ENCODE peak calls at places on chromosome 19, in nine cellular contexts. One of them, this sample, is unnamed.

GRCh38 chr19:38049105-38049649 is 142.2 kb downstream of the SIPA1L3 start:
- DNase-seq in stimulated activated CD8-positive, alpha-beta memory T cell treated with anti-CD3 and anti-CD28 coated beads, Interleukin-2, amount 100 ng/mL, for 48 hours: peak
- DNase-seq in AG09319: no peak
- DNase-seq in HFFc6: peak
- DNase-seq in ACHN: no peak
- DNase-seq in central memory CD4-positive, alpha-beta T cell: peak
- DNase-seq in posterior cingulate gyrus: no peak
- DNase-seq in SHP77 treated with DMSO at 0.1 percent for 48 hours: no peak
- DNase-seq in head of caudate nucleus: no peak
- DNase-seq in this sample: no peak

GRCh38 chr19:4053423-4054324 is 13.0 kb downstream of the ZBTB7A start:
- DNase-seq in stimulated activated CD8-positive, alpha-beta memory T cell treated with anti-CD3 and anti-CD28 coated beads, Interleukin-2, amount 100 ng/mL, for 48 hours: no peak
- DNase-seq in AG09319: no peak
- DNase-seq in HFFc6: no peak
- DNase-seq in ACHN: no peak
- DNase-seq in central memory CD4-positive, alpha-beta T cell: no peak
- DNase-seq in posterior cingulate gyrus: no peak
- DNase-seq in SHP77 treated with DMSO at 0.1 percent for 48 hours: no peak
- DNase-seq in head of caudate nucleus: no peak
- DNase-seq in this sample: no peak

GRCh38 chr19:40539070-40539469 is 37.6 kb upstream of the SHKBP1 start:
- DNase-seq in stimulated activated CD8-positive, alpha-beta memory T cell treated with anti-CD3 and anti-CD28 coated beads, Interleukin-2, amount 100 ng/mL, for 48 hours: no peak
- DNase-seq in AG09319: no peak
- DNase-seq in HFFc6: peak
- DNase-seq in ACHN: peak
- DNase-seq in central memory CD4-positive, alpha-beta T cell: no peak
- DNase-seq in posterior cingulate gyrus: no peak
- DNase-seq in SHP77 treated with DMSO at 0.1 percent for 48 hours: no peak
- DNase-seq in head of caudate nucleus: no peak
- DNase-seq in this sample: no peak

GRCh38 chr19:1067341-1068103 is 555 bp downstream of the ARHGAP45 start:
- DNase-seq in stimulated activated CD8-positive, alpha-beta memory T cell treated with anti-CD3 and anti-CD28 coated beads, Interleukin-2, amount 100 ng/mL, for 48 hours: peak
- DNase-seq in AG09319: no peak
- DNase-seq in HFFc6: no peak
- DNase-seq in ACHN: no peak
- DNase-seq in central memory CD4-positive, alpha-beta T cell: peak
- DNase-seq in posterior cingulate gyrus: no peak
- DNase-seq in SHP77 treated with DMSO at 0.1 percent for 48 hours: no peak
- DNase-seq in head of caudate nucleus: no peak
- DNase-seq in this sample: no peak

GRCh38 chr19:7255631-7256030 is 38.6 kb downstream of the INSR start:
- DNase-seq in stimulated activated CD8-positive, alpha-beta memory T cell treated with anti-CD3 and anti-CD28 coated beads, Interleukin-2, amount 100 ng/mL, for 48 hours: no peak
- DNase-seq in AG09319: no peak
- DNase-seq in HFFc6: no peak
- DNase-seq in ACHN: no peak
- DNase-seq in central memory CD4-positive, alpha-beta T cell: no peak
- DNase-seq in posterior cingulate gyrus: no peak
- DNase-seq in SHP77 treated with DMSO at 0.1 percent for 48 hours: no peak
- DNase-seq in head of caudate nucleus: no peak
- DNase-seq in this sample: no peak

GRCh38 chr19:3132971-3133792 is 2.7 kb upstream of the GNA15 start:
- DNase-seq in stimulated activated CD8-positive, alpha-beta memory T cell treated with anti-CD3 and anti-CD28 coated beads, Interleukin-2, amount 100 ng/mL, for 48 hours: peak
- DNase-seq in AG09319: no peak
- DNase-seq in HFFc6: peak
- DNase-seq in ACHN: no peak
- DNase-seq in central memory CD4-positive, alpha-beta T cell: peak
- DNase-seq in posterior cingulate gyrus: no peak
- DNase-seq in SHP77 treated with DMSO at 0.1 percent for 48 hours: peak
- DNase-seq in head of caudate nucleus: no peak
- DNase-seq in this sample: no peak

GRCh38 chr19:41871573-41872383 is 5.3 kb upstream of the CD79A start:
- DNase-seq in stimulated activated CD8-positive, alpha-beta memory T cell treated with anti-CD3 and anti-CD28 coated beads, Interleukin-2, amount 100 ng/mL, for 48 hours: no peak
- DNase-seq in AG09319: no peak
- DNase-seq in HFFc6: no peak
- DNase-seq in ACHN: no peak
- DNase-seq in central memory CD4-positive, alpha-beta T cell: peak
- DNase-seq in posterior cingulate gyrus: no peak
- DNase-seq in SHP77 treated with DMSO at 0.1 percent for 48 hours: no peak
- DNase-seq in head of caudate nucleus: no peak
- DNase-seq in this sample: no peak

GRCh38 chr19:36771275-36772231 is 1.1 kb downstream of the ZNF850 start:
- DNase-seq in stimulated activated CD8-positive, alpha-beta memory T cell treated with anti-CD3 and anti-CD28 coated beads, Interleukin-2, amount 100 ng/mL, for 48 hours: no peak
- DNase-seq in AG09319: peak
- DNase-seq in HFFc6: peak
- DNase-seq in ACHN: peak
- DNase-seq in central memory CD4-positive, alpha-beta T cell: no peak
- DNase-seq in posterior cingulate gyrus: no peak
- DNase-seq in SHP77 treated with DMSO at 0.1 percent for 48 hours: no peak
- DNase-seq in head of caudate nucleus: peak
- DNase-seq in this sample: no peak

GRCh38 chr19:28980236-28980868 is 232.6 kb downstream of the UQCRFS1 start:
- DNase-seq in stimulated activated CD8-positive, alpha-beta memory T cell treated with anti-CD3 and anti-CD28 coated beads, Interleukin-2, amount 100 ng/mL, for 48 hours: no peak
- DNase-seq in AG09319: no peak
- DNase-seq in HFFc6: peak
- DNase-seq in ACHN: peak
- DNase-seq in central memory CD4-positive, alpha-beta T cell: no peak
- DNase-seq in posterior cingulate gyrus: no peak
- DNase-seq in SHP77 treated with DMSO at 0.1 percent for 48 hours: no peak
- DNase-seq in head of caudate nucleus: no peak
- DNase-seq in this sample: no peak

GRCh38 chr19:11535792-11536595 is 2.7 kb upstream of the CNN1 start:
- DNase-seq in stimulated activated CD8-positive, alpha-beta memory T cell treated with anti-CD3 and anti-CD28 coated beads, Interleukin-2, amount 100 ng/mL, for 48 hours: peak
- DNase-seq in AG09319: peak
- DNase-seq in HFFc6: peak
- DNase-seq in ACHN: peak
- DNase-seq in central memory CD4-positive, alpha-beta T cell: peak
- DNase-seq in posterior cingulate gyrus: peak
- DNase-seq in SHP77 treated with DMSO at 0.1 percent for 48 hours: peak
- DNase-seq in head of caudate nucleus: peak
- DNase-seq in this sample: peak

GRCh38 chr19:42831221-42832019 is 48.1 kb downstream of the PSG1 start:
- DNase-seq in stimulated activated CD8-positive, alpha-beta memory T cell treated with anti-CD3 and anti-CD28 coated beads, Interleukin-2, amount 100 ng/mL, for 48 hours: no peak
- DNase-seq in AG09319: no peak
- DNase-seq in HFFc6: no peak
- DNase-seq in ACHN: no peak
- DNase-seq in central memory CD4-positive, alpha-beta T cell: no peak
- DNase-seq in posterior cingulate gyrus: no peak
- DNase-seq in SHP77 treated with DMSO at 0.1 percent for 48 hours: no peak
- DNase-seq in head of caudate nucleus: no peak
- DNase-seq in this sample: peak

GRCh38 chr19:15673176-15673654 is 328 bp downstream of the CYP4F12 start:
- DNase-seq in stimulated activated CD8-positive, alpha-beta memory T cell treated with anti-CD3 and anti-CD28 coated beads, Interleukin-2, amount 100 ng/mL, for 48 hours: no peak
- DNase-seq in AG09319: no peak
- DNase-seq in HFFc6: no peak
- DNase-seq in ACHN: no peak
- DNase-seq in central memory CD4-positive, alpha-beta T cell: no peak
- DNase-seq in posterior cingulate gyrus: no peak
- DNase-seq in SHP77 treated with DMSO at 0.1 percent for 48 hours: no peak
- DNase-seq in head of caudate nucleus: no peak
- DNase-seq in this sample: no peak

GRCh38 chr19:4390017-4390861 is 10.1 kb downstream of the SH3GL1 start:
- DNase-seq in stimulated activated CD8-positive, alpha-beta memory T cell treated with anti-CD3 and anti-CD28 coated beads, Interleukin-2, amount 100 ng/mL, for 48 hours: no peak
- DNase-seq in AG09319: no peak
- DNase-seq in HFFc6: peak
- DNase-seq in ACHN: no peak
- DNase-seq in central memory CD4-positive, alpha-beta T cell: no peak
- DNase-seq in posterior cingulate gyrus: no peak
- DNase-seq in SHP77 treated with DMSO at 0.1 percent for 48 hours: no peak
- DNase-seq in head of caudate nucleus: no peak
- DNase-seq in this sample: no peak

GRCh38 chr19:29549105-29550070 is 23.6 kb downstream of the VSTM2B start:
- DNase-seq in stimulated activated CD8-positive, alpha-beta memory T cell treated with anti-CD3 and anti-CD28 coated beads, Interleukin-2, amount 100 ng/mL, for 48 hours: no peak
- DNase-seq in AG09319: no peak
- DNase-seq in HFFc6: no peak
- DNase-seq in ACHN: no peak
- DNase-seq in central memory CD4-positive, alpha-beta T cell: no peak
- DNase-seq in posterior cingulate gyrus: no peak
- DNase-seq in SHP77 treated with DMSO at 0.1 percent for 48 hours: no peak
- DNase-seq in head of caudate nucleus: no peak
- DNase-seq in this sample: no peak

GRCh38 chr19:18865973-18866799 is 29.8 kb downstream of the CERS1 start:
- DNase-seq in stimulated activated CD8-positive, alpha-beta memory T cell treated with anti-CD3 and anti-CD28 coated beads, Interleukin-2, amount 100 ng/mL, for 48 hours: peak
- DNase-seq in AG09319: no peak
- DNase-seq in HFFc6: peak
- DNase-seq in ACHN: peak
- DNase-seq in central memory CD4-positive, alpha-beta T cell: peak
- DNase-seq in posterior cingulate gyrus: peak
- DNase-seq in SHP77 treated with DMSO at 0.1 percent for 48 hours: no peak
- DNase-seq in head of caudate nucleus: peak
- DNase-seq in this sample: peak

GRCh38 chr19:13156968-13157882 is 7.0 kb downstream of the IER2 start:
- DNase-seq in stimulated activated CD8-positive, alpha-beta memory T cell treated with anti-CD3 and anti-CD28 coated beads, Interleukin-2, amount 100 ng/mL, for 48 hours: no peak
- DNase-seq in AG09319: no peak
- DNase-seq in HFFc6: no peak
- DNase-seq in ACHN: no peak
- DNase-seq in central memory CD4-positive, alpha-beta T cell: peak
- DNase-seq in posterior cingulate gyrus: no peak
- DNase-seq in SHP77 treated with DMSO at 0.1 percent for 48 hours: no peak
- DNase-seq in head of caudate nucleus: no peak
- DNase-seq in this sample: no peak

GRCh38 chr19:38977445-38978314 is 2.1 kb upstream of the FBXO17 start:
- DNase-seq in stimulated activated CD8-positive, alpha-beta memory T cell treated with anti-CD3 and anti-CD28 coated beads, Interleukin-2, amount 100 ng/mL, for 48 hours: peak
- DNase-seq in AG09319: no peak
- DNase-seq in HFFc6: peak
- DNase-seq in ACHN: no peak
- DNase-seq in central memory CD4-positive, alpha-beta T cell: no peak
- DNase-seq in posterior cingulate gyrus: no peak
- DNase-seq in SHP77 treated with DMSO at 0.1 percent for 48 hours: no peak
- DNase-seq in head of caudate nucleus: no peak
- DNase-seq in this sample: no peak

GRCh38 chr19:10797541-10798256 is 38.3 kb downstream of the TMED1 start:
- DNase-seq in stimulated activated CD8-positive, alpha-beta memory T cell treated with anti-CD3 and anti-CD28 coated beads, Interleukin-2, amount 100 ng/mL, for 48 hours: peak
- DNase-seq in AG09319: no peak
- DNase-seq in HFFc6: no peak
- DNase-seq in ACHN: no peak
- DNase-seq in central memory CD4-positive, alpha-beta T cell: peak
- DNase-seq in posterior cingulate gyrus: peak
- DNase-seq in SHP77 treated with DMSO at 0.1 percent for 48 hours: no peak
- DNase-seq in head of caudate nucleus: peak
- DNase-seq in this sample: peak

GRCh38 chr19:49362048-49362925 is at the start of gene TEAD2:
- DNase-seq in stimulated activated CD8-positive, alpha-beta memory T cell treated with anti-CD3 and anti-CD28 coated beads, Interleukin-2, amount 100 ng/mL, for 48 hours: no peak
- DNase-seq in AG09319: no peak
- DNase-seq in HFFc6: peak
- DNase-seq in ACHN: peak
- DNase-seq in central memory CD4-positive, alpha-beta T cell: no peak
- DNase-seq in posterior cingulate gyrus: no peak
- DNase-seq in SHP77 treated with DMSO at 0.1 percent for 48 hours: no peak
- DNase-seq in head of caudate nucleus: no peak
- DNase-seq in this sample: no peak

GRCh38 chr19:40798223-40798996 is 581 bp upstream of the EGLN2 start:
- DNase-seq in stimulated activated CD8-positive, alpha-beta memory T cell treated with anti-CD3 and anti-CD28 coated beads, Interleukin-2, amount 100 ng/mL, for 48 hours: peak
- DNase-seq in AG09319: peak
- DNase-seq in HFFc6: peak
- DNase-seq in ACHN: peak
- DNase-seq in central memory CD4-positive, alpha-beta T cell: peak
- DNase-seq in posterior cingulate gyrus: peak
- DNase-seq in SHP77 treated with DMSO at 0.1 percent for 48 hours: peak
- DNase-seq in head of caudate nucleus: peak
- DNase-seq in this sample: peak

GRCh38 chr19:33186835-33187540 is 7.1 kb upstream of the LRP3 start:
- DNase-seq in stimulated activated CD8-positive, alpha-beta memory T cell treated with anti-CD3 and anti-CD28 coated beads, Interleukin-2, amount 100 ng/mL, for 48 hours: no peak
- DNase-seq in AG09319: no peak
- DNase-seq in HFFc6: no peak
- DNase-seq in ACHN: no peak
- DNase-seq in central memory CD4-positive, alpha-beta T cell: no peak
- DNase-seq in posterior cingulate gyrus: no peak
- DNase-seq in SHP77 treated with DMSO at 0.1 percent for 48 hours: no peak
- DNase-seq in head of caudate nucleus: no peak
- DNase-seq in this sample: peak

GRCh38 chr19:2462635-2463421 is 6.1 kb upstream of the LMNB2 start:
- DNase-seq in stimulated activated CD8-positive, alpha-beta memory T cell treated with anti-CD3 and anti-CD28 coated beads, Interleukin-2, amount 100 ng/mL, for 48 hours: no peak
- DNase-seq in AG09319: peak
- DNase-seq in HFFc6: peak
- DNase-seq in ACHN: peak
- DNase-seq in central memory CD4-positive, alpha-beta T cell: no peak
- DNase-seq in posterior cingulate gyrus: peak
- DNase-seq in SHP77 treated with DMSO at 0.1 percent for 48 hours: no peak
- DNase-seq in head of caudate nucleus: peak
- DNase-seq in this sample: peak

GRCh38 chr19:4058696-4059492 is 7.8 kb downstream of the ZBTB7A start:
- DNase-seq in stimulated activated CD8-positive, alpha-beta memory T cell treated with anti-CD3 and anti-CD28 coated beads, Interleukin-2, amount 100 ng/mL, for 48 hours: no peak
- DNase-seq in AG09319: no peak
- DNase-seq in HFFc6: no peak
- DNase-seq in ACHN: no peak
- DNase-seq in central memory CD4-positive, alpha-beta T cell: no peak
- DNase-seq in posterior cingulate gyrus: peak
- DNase-seq in SHP77 treated with DMSO at 0.1 percent for 48 hours: no peak
- DNase-seq in head of caudate nucleus: peak
- DNase-seq in this sample: peak

GRCh38 chr19:47538812-47539211 is 23.9 kb upstream of the NAPA start:
- DNase-seq in stimulated activated CD8-positive, alpha-beta memory T cell treated with anti-CD3 and anti-CD28 coated beads, Interleukin-2, amount 100 ng/mL, for 48 hours: no peak
- DNase-seq in AG09319: no peak
- DNase-seq in HFFc6: no peak
- DNase-seq in ACHN: no peak
- DNase-seq in central memory CD4-positive, alpha-beta T cell: no peak
- DNase-seq in posterior cingulate gyrus: no peak
- DNase-seq in SHP77 treated with DMSO at 0.1 percent for 48 hours: no peak
- DNase-seq in head of caudate nucleus: no peak
- DNase-seq in this sample: no peak

GRCh38 chr19:42229855-42230331 is 9.8 kb downstream of the ZNF526 start:
- DNase-seq in stimulated activated CD8-positive, alpha-beta memory T cell treated with anti-CD3 and anti-CD28 coated beads, Interleukin-2, amount 100 ng/mL, for 48 hours: no peak
- DNase-seq in AG09319: no peak
- DNase-seq in HFFc6: peak
- DNase-seq in ACHN: no peak
- DNase-seq in central memory CD4-positive, alpha-beta T cell: no peak
- DNase-seq in posterior cingulate gyrus: no peak
- DNase-seq in SHP77 treated with DMSO at 0.1 percent for 48 hours: no peak
- DNase-seq in head of caudate nucleus: no peak
- DNase-seq in this sample: no peak

GRCh38 chr19:7177926-7178325 is 108.4 kb downstream of the ZNF557 start:
- DNase-seq in stimulated activated CD8-positive, alpha-beta memory T cell treated with anti-CD3 and anti-CD28 coated beads, Interleukin-2, amount 100 ng/mL, for 48 hours: no peak
- DNase-seq in AG09319: no peak
- DNase-seq in HFFc6: peak
- DNase-seq in ACHN: no peak
- DNase-seq in central memory CD4-positive, alpha-beta T cell: no peak
- DNase-seq in posterior cingulate gyrus: no peak
- DNase-seq in SHP77 treated with DMSO at 0.1 percent for 48 hours: no peak
- DNase-seq in head of caudate nucleus: no peak
- DNase-seq in this sample: no peak

GRCh38 chr19:31436121-31436776 is 87.0 kb upstream of the TSHZ3 start:
- DNase-seq in stimulated activated CD8-positive, alpha-beta memory T cell treated with anti-CD3 and anti-CD28 coated beads, Interleukin-2, amount 100 ng/mL, for 48 hours: no peak
- DNase-seq in AG09319: no peak
- DNase-seq in HFFc6: peak
- DNase-seq in ACHN: no peak
- DNase-seq in central memory CD4-positive, alpha-beta T cell: no peak
- DNase-seq in posterior cingulate gyrus: no peak
- DNase-seq in SHP77 treated with DMSO at 0.1 percent for 48 hours: no peak
- DNase-seq in head of caudate nucleus: no peak
- DNase-seq in this sample: no peak

This sample was measured in globus pallidus.